ENCODE peak calls at places on chromosomes 1 and 21, in eight cellular contexts. One of them, this sample, is unnamed.

GRCh38 chr1:95113684-95114083 is 3.5 kb upstream of the TLCD4 start:
- DNase-seq in heart right ventricle: no peak
- DNase-seq in T1000: no peak
- DNase-seq in hippocampal formation: no peak
- DNase-seq in NB4: no peak
- DNase-seq in endothelial cell: no peak
- DNase-seq in breast epithelium: no peak
- DNase-seq in thoracic aorta: no peak
- DNase-seq in this sample: no peak

GRCh38 chr1:2208309-2209239 is 14.0 kb upstream of the FAAP20 start:
- DNase-seq in heart right ventricle: peak; percentile 45
- DNase-seq in T1000: peak; percentile 90
- DNase-seq in hippocampal formation: no peak
- DNase-seq in NB4: no peak
- DNase-seq in endothelial cell: no peak
- DNase-seq in breast epithelium: no peak
- DNase-seq in thoracic aorta: peak; percentile 94
- DNase-seq in this sample: no peak

GRCh38 chr1:92701147-92701546 is 83.8 kb downstream of the EVI5 start:
- DNase-seq in heart right ventricle: no peak
- DNase-seq in T1000: no peak
- DNase-seq in hippocampal formation: no peak
- DNase-seq in NB4: no peak
- DNase-seq in endothelial cell: no peak
- DNase-seq in breast epithelium: no peak
- DNase-seq in thoracic aorta: no peak
- DNase-seq in this sample: no peak

GRCh38 chr21:24671901-24672300 is 935.4 kb downstream of the MRPL39 start:
- DNase-seq in heart right ventricle: no peak
- DNase-seq in T1000: no peak
- DNase-seq in hippocampal formation: no peak
- DNase-seq in NB4: no peak
- DNase-seq in endothelial cell: no peak
- DNase-seq in breast epithelium: no peak
- DNase-seq in thoracic aorta: no peak
- DNase-seq in this sample: no peak

GRCh38 chr1:202135221-202135721 is 9.3 kb downstream of the ARL8A start:
- DNase-seq in heart right ventricle: peak; percentile 36
- DNase-seq in T1000: peak; percentile 43
- DNase-seq in hippocampal formation: peak; percentile 88
- DNase-seq in NB4: peak; percentile 71
- DNase-seq in endothelial cell: peak; percentile 60
- DNase-seq in breast epithelium: peak; percentile 66
- DNase-seq in thoracic aorta: no peak
- DNase-seq in this sample: no peak

GRCh38 chr1:210771131-210771530 is 362.8 kb downstream of the KCNH1 start:
- DNase-seq in heart right ventricle: no peak
- DNase-seq in T1000: no peak
- DNase-seq in hippocampal formation: no peak
- DNase-seq in NB4: peak; percentile 30
- DNase-seq in endothelial cell: no peak
- DNase-seq in breast epithelium: no peak
- DNase-seq in thoracic aorta: no peak
- DNase-seq in this sample: no peak

GRCh38 chr21:28142692-28143091 is 850.0 kb downstream of the LTN1 start:
- DNase-seq in heart right ventricle: no peak
- DNase-seq in T1000: peak; percentile 30
- DNase-seq in hippocampal formation: no peak
- DNase-seq in NB4: peak; percentile 34
- DNase-seq in endothelial cell: no peak
- DNase-seq in breast epithelium: no peak
- DNase-seq in thoracic aorta: no peak
- DNase-seq in this sample: no peak

GRCh38 chr1:90973897-90974798 is 47.7 kb downstream of the ZNF644 start:
- DNase-seq in heart right ventricle: no peak
- DNase-seq in T1000: no peak
- DNase-seq in hippocampal formation: no peak
- DNase-seq in NB4: peak; percentile 76
- DNase-seq in endothelial cell: no peak
- DNase-seq in breast epithelium: no peak
- DNase-seq in thoracic aorta: no peak
- DNase-seq in this sample: no peak

GRCh38 chr1:9719978-9720722 is 68.6 kb downstream of the PIK3CD start:
- DNase-seq in heart right ventricle: no peak
- DNase-seq in T1000: no peak
- DNase-seq in hippocampal formation: no peak
- DNase-seq in NB4: no peak
- DNase-seq in endothelial cell: peak; percentile 38
- DNase-seq in breast epithelium: no peak
- DNase-seq in thoracic aorta: no peak
- DNase-seq in this sample: no peak

GRCh38 chr1:21939650-21940374 is 2.7 kb upstream of the HSPG2 start:
- DNase-seq in heart right ventricle: peak; percentile 88
- DNase-seq in T1000: peak; percentile 89
- DNase-seq in hippocampal formation: peak; percentile 62
- DNase-seq in NB4: peak; percentile 61
- DNase-seq in endothelial cell: no peak
- DNase-seq in breast epithelium: peak; percentile 83
- DNase-seq in thoracic aorta: peak; percentile 76
- DNase-seq in this sample: no peak

GRCh38 chr1:54842963-54843362 is 41.8 kb upstream of the TTC22 start:
- DNase-seq in heart right ventricle: no peak
- DNase-seq in T1000: no peak
- DNase-seq in hippocampal formation: no peak
- DNase-seq in NB4: no peak
- DNase-seq in endothelial cell: no peak
- DNase-seq in breast epithelium: no peak
- DNase-seq in thoracic aorta: no peak
- DNase-seq in this sample: no peak

GRCh38 chr1:210779259-210779658 is 354.7 kb downstream of the KCNH1 start:
- DNase-seq in heart right ventricle: no peak
- DNase-seq in T1000: no peak
- DNase-seq in hippocampal formation: no peak
- DNase-seq in NB4: no peak
- DNase-seq in endothelial cell: no peak
- DNase-seq in breast epithelium: no peak
- DNase-seq in thoracic aorta: no peak
- DNase-seq in this sample: no peak

GRCh38 chr1:150971583-150972416 is 2.8 kb downstream of the CERS2 start:
- DNase-seq in heart right ventricle: no peak
- DNase-seq in T1000: no peak
- DNase-seq in hippocampal formation: no peak
- DNase-seq in NB4: peak; percentile 42
- DNase-seq in endothelial cell: no peak
- DNase-seq in breast epithelium: no peak
- DNase-seq in thoracic aorta: no peak
- DNase-seq in this sample: no peak

GRCh38 chr1:184287001-184287400 is 99.8 kb upstream of the C1orf21 start:
- DNase-seq in heart right ventricle: no peak
- DNase-seq in T1000: no peak
- DNase-seq in hippocampal formation: no peak
- DNase-seq in NB4: peak; percentile 2
- DNase-seq in endothelial cell: no peak
- DNase-seq in breast epithelium: no peak
- DNase-seq in thoracic aorta: no peak
- DNase-seq in this sample: no peak

GRCh38 chr1:42930178-42931107 is 28.2 kb downstream of the SLC2A1 start:
- DNase-seq in heart right ventricle: no peak
- DNase-seq in T1000: no peak
- DNase-seq in hippocampal formation: no peak
- DNase-seq in NB4: no peak
- DNase-seq in endothelial cell: no peak
- DNase-seq in breast epithelium: no peak
- DNase-seq in thoracic aorta: no peak
- DNase-seq in this sample: no peak

GRCh38 chr1:65247419-65248359 is 61.7 kb upstream of the DNAJC6 start:
- DNase-seq in heart right ventricle: no peak
- DNase-seq in T1000: peak; percentile 78
- DNase-seq in hippocampal formation: peak; percentile 37
- DNase-seq in NB4: no peak
- DNase-seq in endothelial cell: no peak
- DNase-seq in breast epithelium: peak; percentile 44
- DNase-seq in thoracic aorta: no peak
- DNase-seq in this sample: no peak

GRCh38 chr1:85495556-85495955 is 30.6 kb upstream of the DDAH1 start:
- DNase-seq in heart right ventricle: no peak
- DNase-seq in T1000: peak; percentile 57
- DNase-seq in hippocampal formation: no peak
- DNase-seq in NB4: no peak
- DNase-seq in endothelial cell: no peak
- DNase-seq in breast epithelium: peak; percentile 65
- DNase-seq in thoracic aorta: no peak
- DNase-seq in this sample: no peak

GRCh38 chr1:41650176-41650519 is 165.7 kb upstream of the EDN2 start:
- DNase-seq in heart right ventricle: peak; percentile 44
- DNase-seq in T1000: no peak
- DNase-seq in hippocampal formation: no peak
- DNase-seq in NB4: peak; percentile 56
- DNase-seq in endothelial cell: no peak
- DNase-seq in breast epithelium: peak; percentile 71
- DNase-seq in thoracic aorta: no peak
- DNase-seq in this sample: no peak

GRCh38 chr1:94715311-94715710 is 104.8 kb upstream of the SLC44A3 start:
- DNase-seq in heart right ventricle: no peak
- DNase-seq in T1000: no peak
- DNase-seq in hippocampal formation: no peak
- DNase-seq in NB4: no peak
- DNase-seq in endothelial cell: no peak
- DNase-seq in breast epithelium: no peak
- DNase-seq in thoracic aorta: no peak
- DNase-seq in this sample: peak; percentile 36

GRCh38 chr21:33011462-33011861 is 14.3 kb upstream of the OLIG2 start:
- DNase-seq in heart right ventricle: no peak
- DNase-seq in T1000: peak; percentile 31
- DNase-seq in hippocampal formation: no peak
- DNase-seq in NB4: no peak
- DNase-seq in endothelial cell: no peak
- DNase-seq in breast epithelium: no peak
- DNase-seq in thoracic aorta: no peak
- DNase-seq in this sample: no peak

GRCh38 chr21:45556645-45557601 is 14.7 kb upstream of the SLC19A1 start:
- DNase-seq in heart right ventricle: no peak
- DNase-seq in T1000: peak; percentile 56
- DNase-seq in hippocampal formation: no peak
- DNase-seq in NB4: peak; percentile 73
- DNase-seq in endothelial cell: no peak
- DNase-seq in breast epithelium: no peak
- DNase-seq in thoracic aorta: no peak
- DNase-seq in this sample: no peak

GRCh38 chr1:85361106-85361505 is 84.7 kb upstream of the BCL10 start:
- DNase-seq in heart right ventricle: no peak
- DNase-seq in T1000: no peak
- DNase-seq in hippocampal formation: no peak
- DNase-seq in NB4: no peak
- DNase-seq in endothelial cell: no peak
- DNase-seq in breast epithelium: no peak
- DNase-seq in thoracic aorta: no peak
- DNase-seq in this sample: no peak

GRCh38 chr1:181021811-181022434 is 747 bp downstream of the STX6 start:
- DNase-seq in heart right ventricle: peak; percentile 62
- DNase-seq in T1000: peak; percentile 45
- DNase-seq in hippocampal formation: peak; percentile 70
- DNase-seq in NB4: peak; percentile 87
- DNase-seq in endothelial cell: peak; percentile 76
- DNase-seq in breast epithelium: peak; percentile 51
- DNase-seq in thoracic aorta: peak; percentile 38
- DNase-seq in this sample: no peak

GRCh38 chr1:150813028-150813707 is 5.1 kb upstream of the CTSK start:
- DNase-seq in heart right ventricle: peak; percentile 45
- DNase-seq in T1000: no peak
- DNase-seq in hippocampal formation: no peak
- DNase-seq in NB4: peak; percentile 58
- DNase-seq in endothelial cell: peak; percentile 72
- DNase-seq in breast epithelium: peak; percentile 52
- DNase-seq in thoracic aorta: no peak
- DNase-seq in this sample: no peak

GRCh38 chr1:169486281-169486904 is 649 bp upstream of the SLC19A2 start:
- DNase-seq in heart right ventricle: no peak
- DNase-seq in T1000: no peak
- DNase-seq in hippocampal formation: no peak
- DNase-seq in NB4: peak; percentile 11
- DNase-seq in endothelial cell: no peak
- DNase-seq in breast epithelium: no peak
- DNase-seq in thoracic aorta: no peak
- DNase-seq in this sample: no peak

GRCh38 chr1:114719424-114719787 is 2.8 kb upstream of the NRAS start:
- DNase-seq in heart right ventricle: no peak
- DNase-seq in T1000: no peak
- DNase-seq in hippocampal formation: no peak
- DNase-seq in NB4: peak; percentile 30
- DNase-seq in endothelial cell: no peak
- DNase-seq in breast epithelium: no peak
- DNase-seq in thoracic aorta: no peak
- DNase-seq in this sample: no peak